ENCODE peak calls at places on chromosomes 1 and 21, in nine cellular contexts. One of them, this sample, is unnamed.

GRCh38 chr1:57269621-57270235 is 154.1 kb downstream of the DAB1 start:
- DNase-seq in neural progenitor cell: peak
- DNase-seq in astrocyte of the spinal cord: no peak
- DNase-seq in uterus: no peak
- DNase-seq in GM13976: no peak
- DNase-seq in lower leg skin: no peak
- DNase-seq in omental fat pad: no peak
- DNase-seq in foreskin fibroblast: no peak
- DNase-seq in GM10248: no peak
- DNase-seq in this sample: no peak

GRCh38 chr1:59150537-59151386 is 146.1 kb upstream of the FGGY start:
- DNase-seq in neural progenitor cell: no peak
- DNase-seq in astrocyte of the spinal cord: peak
- DNase-seq in uterus: peak
- DNase-seq in GM13976: peak
- DNase-seq in lower leg skin: peak
- DNase-seq in omental fat pad: peak
- DNase-seq in foreskin fibroblast: peak
- DNase-seq in GM10248: peak
- DNase-seq in this sample: peak

GRCh38 chr1:36136535-36136934 is 11.5 kb upstream of the COL8A2 start:
- DNase-seq in neural progenitor cell: no peak
- DNase-seq in astrocyte of the spinal cord: peak
- DNase-seq in uterus: no peak
- DNase-seq in GM13976: no peak
- DNase-seq in lower leg skin: peak
- DNase-seq in omental fat pad: no peak
- DNase-seq in foreskin fibroblast: peak
- DNase-seq in GM10248: no peak
- DNase-seq in this sample: peak

GRCh38 chr1:41735587-41736290 is 183.0 kb downstream of the HIVEP3 start:
- DNase-seq in neural progenitor cell: peak
- DNase-seq in astrocyte of the spinal cord: no peak
- DNase-seq in uterus: no peak
- DNase-seq in GM13976: no peak
- DNase-seq in lower leg skin: no peak
- DNase-seq in omental fat pad: no peak
- DNase-seq in foreskin fibroblast: no peak
- DNase-seq in GM10248: no peak
- DNase-seq in this sample: no peak

GRCh38 chr1:77026126-77026525 is 158.8 kb downstream of the ST6GALNAC5 start:
- DNase-seq in neural progenitor cell: no peak
- DNase-seq in astrocyte of the spinal cord: no peak
- DNase-seq in uterus: no peak
- DNase-seq in GM13976: no peak
- DNase-seq in lower leg skin: no peak
- DNase-seq in omental fat pad: no peak
- DNase-seq in foreskin fibroblast: no peak
- DNase-seq in GM10248: no peak
- DNase-seq in this sample: no peak

GRCh38 chr1:93344886-93345632 is 648 bp upstream of the DR1 start:
- DNase-seq in neural progenitor cell: no peak
- DNase-seq in astrocyte of the spinal cord: no peak
- DNase-seq in uterus: no peak
- DNase-seq in GM13976: no peak
- DNase-seq in lower leg skin: no peak
- DNase-seq in omental fat pad: no peak
- DNase-seq in foreskin fibroblast: no peak
- DNase-seq in GM10248: no peak
- DNase-seq in this sample: no peak

GRCh38 chr1:14944471-14944981 is 209.0 kb upstream of the TMEM51 start:
- DNase-seq in neural progenitor cell: no peak
- DNase-seq in astrocyte of the spinal cord: no peak
- DNase-seq in uterus: no peak
- DNase-seq in GM13976: no peak
- DNase-seq in lower leg skin: no peak
- DNase-seq in omental fat pad: no peak
- DNase-seq in foreskin fibroblast: no peak
- DNase-seq in GM10248: no peak
- DNase-seq in this sample: no peak

GRCh38 chr21:46617267-46618051 is 12.6 kb upstream of the S100B start:
- DNase-seq in neural progenitor cell: no peak
- DNase-seq in astrocyte of the spinal cord: peak
- DNase-seq in uterus: no peak
- DNase-seq in GM13976: no peak
- DNase-seq in lower leg skin: no peak
- DNase-seq in omental fat pad: no peak
- DNase-seq in foreskin fibroblast: no peak
- DNase-seq in GM10248: no peak
- DNase-seq in this sample: no peak

GRCh38 chr21:42833859-42834729 is 45.2 kb downstream of the WDR4 start:
- DNase-seq in neural progenitor cell: no peak
- DNase-seq in astrocyte of the spinal cord: no peak
- DNase-seq in uterus: peak
- DNase-seq in GM13976: no peak
- DNase-seq in lower leg skin: no peak
- DNase-seq in omental fat pad: no peak
- DNase-seq in foreskin fibroblast: no peak
- DNase-seq in GM10248: no peak
- DNase-seq in this sample: peak

GRCh38 chr1:110982320-110982719 is 18.6 kb upstream of the LRIF1 start:
- DNase-seq in neural progenitor cell: no peak
- DNase-seq in astrocyte of the spinal cord: no peak
- DNase-seq in uterus: no peak
- DNase-seq in GM13976: no peak
- DNase-seq in lower leg skin: no peak
- DNase-seq in omental fat pad: no peak
- DNase-seq in foreskin fibroblast: no peak
- DNase-seq in GM10248: no peak
- DNase-seq in this sample: no peak

GRCh38 chr1:92749024-92749634 is 35.8 kb downstream of the EVI5 start:
- DNase-seq in neural progenitor cell: peak
- DNase-seq in astrocyte of the spinal cord: peak
- DNase-seq in uterus: no peak
- DNase-seq in GM13976: peak
- DNase-seq in lower leg skin: peak
- DNase-seq in omental fat pad: no peak
- DNase-seq in foreskin fibroblast: peak
- DNase-seq in GM10248: peak
- DNase-seq in this sample: peak

GRCh38 chr1:2274231-2274967 is 46.3 kb downstream of the SKI start:
- DNase-seq in neural progenitor cell: no peak
- DNase-seq in astrocyte of the spinal cord: no peak
- DNase-seq in uterus: peak
- DNase-seq in GM13976: no peak
- DNase-seq in lower leg skin: no peak
- DNase-seq in omental fat pad: no peak
- DNase-seq in foreskin fibroblast: no peak
- DNase-seq in GM10248: no peak
- DNase-seq in this sample: no peak

GRCh38 chr1:159839135-159839849 is 12.6 kb downstream of the SLAMF8 start:
- DNase-seq in neural progenitor cell: no peak
- DNase-seq in astrocyte of the spinal cord: no peak
- DNase-seq in uterus: no peak
- DNase-seq in GM13976: peak
- DNase-seq in lower leg skin: no peak
- DNase-seq in omental fat pad: no peak
- DNase-seq in foreskin fibroblast: no peak
- DNase-seq in GM10248: peak
- DNase-seq in this sample: no peak

GRCh38 chr1:159838715-159839114 is 12.0 kb downstream of the SLAMF8 start:
- DNase-seq in neural progenitor cell: no peak
- DNase-seq in astrocyte of the spinal cord: no peak
- DNase-seq in uterus: no peak
- DNase-seq in GM13976: no peak
- DNase-seq in lower leg skin: no peak
- DNase-seq in omental fat pad: no peak
- DNase-seq in foreskin fibroblast: no peak
- DNase-seq in GM10248: no peak
- DNase-seq in this sample: no peak

GRCh38 chr1:159835366-159835765 is 8.7 kb downstream of the SLAMF8 start:
- DNase-seq in neural progenitor cell: no peak
- DNase-seq in astrocyte of the spinal cord: no peak
- DNase-seq in uterus: no peak
- DNase-seq in GM13976: no peak
- DNase-seq in lower leg skin: no peak
- DNase-seq in omental fat pad: no peak
- DNase-seq in foreskin fibroblast: no peak
- DNase-seq in GM10248: no peak
- DNase-seq in this sample: no peak

GRCh38 chr1:159832309-159832708 is 5.6 kb downstream of the SLAMF8 start:
- DNase-seq in neural progenitor cell: no peak
- DNase-seq in astrocyte of the spinal cord: no peak
- DNase-seq in uterus: no peak
- DNase-seq in GM13976: no peak
- DNase-seq in lower leg skin: no peak
- DNase-seq in omental fat pad: no peak
- DNase-seq in foreskin fibroblast: no peak
- DNase-seq in GM10248: no peak
- DNase-seq in this sample: no peak

DNA sequence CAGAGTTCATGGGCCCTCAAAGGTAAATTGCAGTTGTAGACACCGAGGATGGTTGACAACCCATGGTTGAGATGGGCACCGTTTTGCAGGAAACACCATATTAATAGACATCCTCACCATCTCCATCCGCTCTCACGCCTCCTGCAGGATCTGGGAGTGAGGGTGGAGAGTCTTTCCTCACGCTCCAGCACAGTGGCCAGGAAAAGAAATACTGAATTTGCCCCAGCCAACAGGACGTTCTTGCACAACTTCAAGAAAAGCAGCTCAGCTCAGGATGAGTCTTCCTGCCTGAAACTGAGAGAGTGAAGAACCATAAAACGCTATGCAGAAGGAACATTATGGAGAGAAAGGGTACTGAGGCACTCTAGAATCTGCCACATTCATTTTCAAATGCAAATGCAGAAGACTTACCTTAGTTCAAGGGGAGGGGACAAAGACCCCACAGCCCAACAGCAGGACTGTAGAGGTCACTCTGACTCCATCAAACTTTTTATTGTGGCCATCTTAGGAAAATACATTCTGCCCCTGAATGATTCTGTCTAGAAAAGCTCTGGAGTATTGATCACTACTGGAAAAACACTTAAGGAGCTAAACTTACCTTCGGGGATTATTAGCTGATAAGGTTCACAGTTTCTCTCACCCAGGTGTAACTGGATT is 9.3 kb downstream of the SLAMF8 start:
- DNase-seq in neural progenitor cell: no peak
- DNase-seq in astrocyte of the spinal cord: no peak
- DNase-seq in uterus: no peak
- DNase-seq in GM13976: no peak
- DNase-seq in lower leg skin: no peak
- DNase-seq in omental fat pad: no peak
- DNase-seq in foreskin fibroblast: peak
- DNase-seq in GM10248: no peak
- DNase-seq in this sample: no peak
- TF ChIP-seq CTCF in neural progenitor cell: peak
- TF ChIP-seq CTCF in astrocyte of the spinal cord: peak
- TF ChIP-seq CTCF in uterus: peak
- TF ChIP-seq CTCF in GM13976: no peak
- TF ChIP-seq CTCF in lower leg skin: no peak
- TF ChIP-seq CTCF in omental fat pad: no peak
- TF ChIP-seq CTCF in foreskin fibroblast: no peak
- TF ChIP-seq CTCF in GM10248: no peak
- TF ChIP-seq CTCF in this sample: no peak

DNA sequence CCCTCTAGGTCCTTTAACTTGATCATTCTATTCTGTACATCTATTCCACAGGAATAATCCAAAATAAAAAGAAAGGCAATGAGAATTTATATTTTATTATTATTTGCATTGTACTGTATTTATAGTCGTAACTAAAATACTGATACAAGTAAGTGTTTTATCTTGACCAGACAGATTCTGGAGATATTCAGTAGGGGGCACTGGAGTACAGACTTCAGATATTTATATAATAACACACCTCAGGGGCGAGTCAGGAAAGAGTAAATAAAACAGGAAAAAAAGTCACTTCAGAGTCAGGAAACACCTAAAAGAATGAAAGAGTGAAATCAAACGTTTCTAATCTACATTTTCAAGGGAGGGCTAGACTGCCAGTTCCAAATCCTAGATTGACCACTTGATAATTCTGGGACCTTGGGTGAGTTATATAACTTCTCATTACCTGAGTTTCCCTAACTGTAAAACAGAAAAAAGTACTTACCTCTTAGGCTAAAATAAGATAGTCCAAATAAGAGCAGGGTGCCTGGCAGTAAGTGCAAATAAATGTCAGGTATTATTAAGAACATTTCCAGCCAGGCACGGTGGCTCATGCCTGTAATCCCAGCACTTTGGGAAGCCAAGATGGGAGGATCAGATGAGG is 31.1 kb upstream of the MTF1 start:
- DNase-seq in neural progenitor cell: peak
- DNase-seq in astrocyte of the spinal cord: peak
- DNase-seq in uterus: no peak
- DNase-seq in GM13976: peak
- DNase-seq in lower leg skin: no peak
- DNase-seq in omental fat pad: no peak
- DNase-seq in foreskin fibroblast: peak
- DNase-seq in GM10248: peak
- DNase-seq in this sample: no peak
- TF ChIP-seq CTCF in neural progenitor cell: peak
- TF ChIP-seq CTCF in astrocyte of the spinal cord: peak
- TF ChIP-seq CTCF in uterus: no peak
- TF ChIP-seq CTCF in GM13976: peak
- TF ChIP-seq CTCF in lower leg skin: no peak
- TF ChIP-seq CTCF in omental fat pad: no peak
- TF ChIP-seq CTCF in foreskin fibroblast: peak
- TF ChIP-seq CTCF in GM10248: peak
- TF ChIP-seq CTCF in this sample: peak

GRCh38 chr1:112594208-112594876 is 24.6 kb downstream of the ST7L start:
- DNase-seq in neural progenitor cell: no peak
- DNase-seq in astrocyte of the spinal cord: no peak
- DNase-seq in uterus: no peak
- DNase-seq in GM13976: no peak
- DNase-seq in lower leg skin: no peak
- DNase-seq in omental fat pad: no peak
- DNase-seq in foreskin fibroblast: no peak
- DNase-seq in GM10248: no peak
- DNase-seq in this sample: no peak
- TF ChIP-seq CTCF in neural progenitor cell: no peak
- TF ChIP-seq CTCF in astrocyte of the spinal cord: no peak
- TF ChIP-seq CTCF in uterus: no peak
- TF ChIP-seq CTCF in GM13976: no peak
- TF ChIP-seq CTCF in lower leg skin: no peak
- TF ChIP-seq CTCF in omental fat pad: no peak
- TF ChIP-seq CTCF in foreskin fibroblast: no peak
- TF ChIP-seq CTCF in GM10248: no peak
- TF ChIP-seq CTCF in this sample: no peak

GRCh38 chr1:21089299-21089698 is 87.4 kb downstream of the EIF4G3 start:
- DNase-seq in neural progenitor cell: no peak
- DNase-seq in astrocyte of the spinal cord: no peak
- DNase-seq in uterus: no peak
- DNase-seq in GM13976: no peak
- DNase-seq in lower leg skin: no peak
- DNase-seq in omental fat pad: no peak
- DNase-seq in foreskin fibroblast: no peak
- DNase-seq in GM10248: no peak
- DNase-seq in this sample: no peak
- TF ChIP-seq CTCF in neural progenitor cell: no peak
- TF ChIP-seq CTCF in astrocyte of the spinal cord: no peak
- TF ChIP-seq CTCF in uterus: no peak
- TF ChIP-seq CTCF in GM13976: no peak
- TF ChIP-seq CTCF in lower leg skin: no peak
- TF ChIP-seq CTCF in omental fat pad: no peak
- TF ChIP-seq CTCF in foreskin fibroblast: no peak
- TF ChIP-seq CTCF in GM10248: no peak
- TF ChIP-seq CTCF in this sample: no peak

This sample was measured in adrenal gland.